ENCODE peak calls at places on chromosome X, in six cellular contexts. N is left lung, H is endothelial cell of umbilical vein, M is colonic mucosa, Q is prostate gland, B is fibroblast of pulmonary artery. U is an unnamed sample.

GRCh38 chrX:41127476-41128192 is 42.4 kb downstream of the USP9X start:
- DNase-seq in M (no peak), N (no peak), Q (no peak), H (no peak), B (no peak), U (no peak)

GRCh38 chrX:62928906-62929305 is 422.2 kb downstream of the SPIN4 start:
- DNase-seq in M (no peak), B (no peak), H (no peak), N (no peak), Q (no peak), U (no peak)

GRCh38 chrX:120801426-120801825 is 74.2 kb downstream of the CT47B1 start:
- DNase-seq in M (no peak), B (no peak), H (no peak), N (no peak), Q (no peak), U (no peak)

GRCh38 chrX:1535241-1536041 is 1.5 kb downstream of the P2RY8 start:
- DNase-seq in B (no peak), N (peak; percentile 60), H (no peak), Q (no peak), M (peak; percentile 32), U (peak; percentile 79)

GRCh38 chrX:107731831-107732502 is 43.6 kb downstream of the TSC22D3 start:
- DNase-seq in Q (peak; percentile 68), H (peak; percentile 90), M (peak; percentile 81), N (peak; percentile 88), B (peak; percentile 96), U (no peak)

GRCh38 chrX:119391279-119391678 is 7.9 kb upstream of the SLC25A43 start:
- DNase-seq in N (no peak), Q (no peak), M (peak; percentile 61), B (peak; percentile 48), H (peak; percentile 34), U (no peak)

GRCh38 chrX:41273638-41274037 is 60.3 kb upstream of the DDX3X start:
- DNase-seq in M (no peak), B (peak; percentile 24), N (no peak), H (no peak), Q (no peak), U (no peak)

GRCh38 chrX:120302434-120302833 is 8.8 kb downstream of the TMEM255A start:
- DNase-seq in M (peak; percentile 26), H (no peak), Q (no peak), N (peak; percentile 58), B (no peak), U (peak; percentile 55)

GRCh38 chrX:48683411-48683982 is at the start of gene WAS:
- DNase-seq in N (no peak), Q (no peak), B (no peak), H (no peak), M (no peak), U (peak; percentile 68)

GRCh38 chrX:37302569-37302968 is 46.6 kb upstream of the PRRG1 start:
- DNase-seq in B (peak; percentile 70), M (no peak), H (peak; percentile 43), N (no peak), Q (no peak), U (no peak)

DNA sequence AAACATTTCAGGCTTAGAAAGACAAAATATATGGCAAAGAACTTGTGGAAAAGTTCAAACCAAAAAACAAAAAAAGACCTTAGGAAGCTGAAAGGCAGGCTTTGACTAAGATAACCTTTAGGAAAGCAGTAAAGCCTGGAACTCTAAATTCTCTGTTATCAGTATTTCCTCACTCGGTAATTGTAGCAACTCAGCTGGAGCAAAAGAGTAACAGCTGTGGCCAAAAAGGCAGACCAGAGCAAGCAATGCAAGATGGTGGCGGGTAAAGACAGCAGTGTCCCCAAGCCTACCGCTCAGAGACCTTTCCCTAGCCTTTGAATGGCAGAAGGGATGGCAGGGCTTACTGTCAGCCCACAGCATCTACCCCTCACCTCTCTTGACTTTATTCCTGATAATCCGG is 63.1 kb upstream of the KLHL13 start:
- DNase-seq in H (peak; percentile 47), N (no peak), Q (no peak), M (no peak), B (no peak), U (no peak)
- TF ChIP-seq CTCF in H (no peak), N (no peak), Q (no peak), M (no peak), B (no peak), U (no peak)

DNA sequence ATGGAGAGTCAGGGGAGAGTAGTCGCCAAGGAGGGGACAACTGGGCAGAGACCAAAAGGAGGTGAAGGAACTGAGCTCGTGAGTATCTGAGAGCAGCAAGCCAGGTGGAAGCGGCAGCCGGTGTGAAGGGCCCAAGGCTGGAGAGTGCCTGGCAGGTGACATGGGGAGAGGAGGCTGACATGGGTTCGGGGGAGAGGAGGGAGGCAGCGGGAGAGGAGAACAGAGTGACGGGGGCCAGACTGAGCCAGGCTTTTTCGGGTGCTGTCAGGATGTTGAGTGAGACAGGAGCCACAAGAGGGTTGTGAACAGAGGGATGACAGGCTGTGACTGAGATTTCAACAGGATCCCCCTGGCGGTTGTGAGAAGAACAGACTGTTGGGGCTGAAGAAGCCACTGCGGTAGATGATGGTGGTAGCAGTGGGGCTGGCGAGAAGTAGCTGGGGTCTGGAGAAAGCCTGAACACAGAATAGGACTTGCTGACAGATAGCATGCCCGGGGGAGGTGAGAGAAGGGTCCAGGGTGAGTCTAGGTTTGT is 5.7 kb downstream of the ELK1 start:
- DNase-seq in H (no peak), M (no peak), N (no peak), Q (no peak), B (peak; percentile 63), U (no peak)
- TF ChIP-seq CTCF in H (peak; percentile 42), M (peak; percentile 24), N (no peak), Q (no peak), B (peak; percentile 64), U (peak; percentile 56)

GRCh38 chrX:128781506-128781905 is 729.3 kb upstream of the ACTRT1 start:
- DNase-seq in Q (peak; percentile 15), B (no peak), N (no peak), H (no peak), M (peak; percentile 50), U (no peak)
- TF ChIP-seq CTCF in Q (peak; percentile 22), B (no peak), N (no peak), H (peak; percentile 10), M (peak; percentile 27), U (peak; percentile 20)

GRCh38 chrX:110214684-110215083 is 103.2 kb downstream of the AMMECR1 start:
- DNase-seq in Q (no peak), B (no peak), N (no peak), H (no peak), M (no peak), U (no peak)

GRCh38 chrX:110211340-110211739 is 106.5 kb downstream of the AMMECR1 start:
- DNase-seq in Q (no peak), N (no peak), M (no peak), B (no peak), H (no peak), U (no peak)

GRCh38 chrX:110210417-110211139 is 107.3 kb downstream of the AMMECR1 start:
- DNase-seq in M (no peak), H (peak; percentile 72), Q (no peak), B (peak; percentile 73), N (no peak), U (no peak)

GRCh38 chrX:110213183-110213582 is 104.7 kb downstream of the AMMECR1 start:
- DNase-seq in B (no peak), H (no peak), N (no peak), Q (no peak), M (no peak), U (no peak)

DNA sequence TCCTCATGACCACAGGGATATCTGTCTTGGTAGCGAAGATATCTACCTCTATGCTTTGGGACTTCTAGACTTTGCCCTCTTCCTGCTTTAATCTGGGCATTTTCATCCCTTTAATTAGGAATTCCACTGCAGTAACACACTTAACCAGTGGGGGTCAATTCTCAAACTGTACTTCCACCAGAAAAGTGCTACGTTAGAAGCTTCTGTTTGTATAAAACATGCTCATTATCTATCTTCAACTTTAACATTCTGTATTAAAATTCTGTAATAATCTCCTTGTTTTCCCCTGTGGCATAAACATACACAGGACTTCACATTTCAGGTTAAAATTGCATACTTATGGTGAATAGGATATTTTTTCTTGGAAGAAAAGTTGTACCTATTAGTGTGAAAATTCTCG is 105.6 kb downstream of the AMMECR1 start:
- DNase-seq in M (no peak), B (no peak), Q (no peak), H (no peak), N (no peak), U (no peak)
- TF ChIP-seq CTCF in M (peak; percentile 12), B (peak; percentile 12), Q (no peak), H (no peak), N (no peak), U (peak; percentile 12)

DNA sequence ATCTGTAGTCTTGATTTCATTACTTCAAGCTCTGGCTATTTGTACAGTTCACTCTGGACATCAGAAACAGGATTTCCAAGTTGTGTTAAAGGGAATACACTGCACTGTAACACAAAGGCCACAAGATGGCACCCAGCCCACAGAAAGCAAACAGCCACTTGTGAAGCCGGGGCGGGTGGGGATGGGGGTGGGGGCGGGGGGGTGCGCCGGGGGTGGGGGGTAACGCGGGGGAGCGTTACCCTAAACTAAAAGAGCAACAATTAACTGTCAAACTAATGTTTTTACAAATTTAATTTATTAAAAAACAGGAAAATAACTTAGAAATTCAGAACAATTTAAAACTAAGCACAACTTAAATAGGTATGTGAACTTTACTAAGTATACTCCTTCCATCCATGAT is 27.3 kb downstream of the PRDX4 start:
- DNase-seq in N (peak; percentile 41), H (peak; percentile 42), M (peak; percentile 52), B (peak; percentile 67), Q (peak; percentile 46), U (no peak)
- TF ChIP-seq CTCF in N (peak; percentile 24), H (peak; percentile 33), M (peak; percentile 33), B (peak; percentile 46), Q (peak; percentile 17), U (peak; percentile 59)

GRCh38 chrX:154490414-154491083 is at the start of gene SLC10A3:
- DNase-seq in H (peak; percentile 94), N (peak; percentile 94), M (peak; percentile 91), B (peak; percentile 94), Q (peak; percentile 91), U (peak; percentile 97)
- TF ChIP-seq CTCF in H (no peak), N (no peak), M (no peak), B (no peak), Q (no peak), U (no peak)

GRCh38 chrX:15465896-15466651 is 27.1 kb downstream of the PIR start:
- DNase-seq in H (no peak), N (no peak), B (peak; percentile 56), Q (no peak), M (no peak), U (no peak)
- TF ChIP-seq CTCF in H (peak; percentile 5), N (no peak), B (no peak), Q (no peak), M (no peak), U (peak; percentile 38)

DNA sequence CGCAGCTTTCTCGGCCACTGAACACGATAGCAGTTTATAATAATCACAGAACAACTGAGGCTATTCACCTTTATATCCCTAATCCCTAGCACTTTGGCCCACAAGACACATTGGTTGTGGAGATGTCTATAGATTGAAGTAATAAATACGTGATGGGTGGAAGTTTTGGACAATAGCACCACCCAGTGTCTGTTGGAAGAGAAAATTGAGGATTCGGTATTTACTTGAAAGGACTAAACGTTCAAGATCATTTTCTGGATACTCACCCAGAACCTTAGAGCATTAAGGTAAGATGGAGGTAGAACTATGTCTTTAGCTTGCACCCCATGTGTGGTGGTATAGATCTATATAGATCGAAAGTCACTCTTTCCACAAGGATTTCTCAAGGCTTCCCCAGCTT is 792 bp upstream of the TMSB15A start:
- DNase-seq in Q (no peak), B (peak; percentile 7), N (no peak), H (peak; percentile 11), M (no peak), U (no peak)
- TF ChIP-seq CTCF in Q (peak; percentile 34), B (peak; percentile 16), N (peak; percentile 10), H (no peak), M (no peak), U (no peak)